ENCODE peak calls at places on chromosomes 2 and 18, in ten cellular contexts. S is fibroblast of pulmonary artery, E is dorsolateral prefrontal cortex, O is endothelial cell, K is astrocyte, N is lung, V is foreskin fibroblast, Z is RWPE1, C is colonic mucosa, X is IMR-90. D is an unnamed sample.

GRCh38 chr2:19806591-19806990 is 95.2 kb downstream of the TTC32 start:
- DNase-seq in E (no peak), K (no peak), O (no peak), S (no peak), C (no peak), V (no peak), X (no peak), Z (no peak), N (no peak), D (no peak)

GRCh38 chr2:127455566-127456493 is 37.6 kb downstream of the PROC start:
- DNase-seq in Z (no peak), V (no peak), C (peak), X (no peak), K (no peak), E (no peak), S (no peak), N (no peak), O (no peak), D (peak)

GRCh38 chr18:286515-287310 is 18.9 kb upstream of the THOC1 start:
- DNase-seq in V (peak), X (peak), N (no peak), K (peak), S (peak), Z (peak), O (no peak), C (no peak), E (no peak), D (no peak)

GRCh38 chr18:74116628-74117554 is 30.7 kb downstream of the FBXO15 start:
- DNase-seq in E (no peak), V (peak), O (peak), S (peak), K (peak), C (no peak), X (peak), Z (peak), N (no peak), D (no peak)

GRCh38 chr2:63789318-63790051 is 52.2 kb upstream of the UGP2 start:
- DNase-seq in O (no peak), K (peak), X (peak), S (peak), Z (no peak), E (no peak), C (no peak), N (no peak), V (peak), D (no peak)

GRCh38 chr18:79972720-79973119 is 8.3 kb downstream of the HSBP1L1 start:
- DNase-seq in C (no peak), E (no peak), Z (no peak), S (no peak), K (no peak), N (no peak), V (no peak), O (no peak), X (no peak), D (no peak)

GRCh38 chr2:73089270-73090030 is 17.9 kb upstream of the SFXN5 start:
- DNase-seq in V (peak), E (no peak), X (peak), Z (peak), S (peak), K (peak), O (no peak), N (peak), C (no peak), D (no peak)

GRCh38 chr2:37877457-37878315 is 47.4 kb upstream of the RMDN2 start:
- DNase-seq in C (peak), Z (peak), S (peak), O (peak), K (peak), V (peak), N (no peak), X (peak), E (no peak), D (no peak)

GRCh38 chr2:53512071-53512841 is 255.3 kb upstream of the CHAC2 start:
- DNase-seq in Z (peak), K (peak), V (no peak), E (no peak), O (no peak), X (peak), C (no peak), S (peak), N (no peak), D (no peak)

DNA sequence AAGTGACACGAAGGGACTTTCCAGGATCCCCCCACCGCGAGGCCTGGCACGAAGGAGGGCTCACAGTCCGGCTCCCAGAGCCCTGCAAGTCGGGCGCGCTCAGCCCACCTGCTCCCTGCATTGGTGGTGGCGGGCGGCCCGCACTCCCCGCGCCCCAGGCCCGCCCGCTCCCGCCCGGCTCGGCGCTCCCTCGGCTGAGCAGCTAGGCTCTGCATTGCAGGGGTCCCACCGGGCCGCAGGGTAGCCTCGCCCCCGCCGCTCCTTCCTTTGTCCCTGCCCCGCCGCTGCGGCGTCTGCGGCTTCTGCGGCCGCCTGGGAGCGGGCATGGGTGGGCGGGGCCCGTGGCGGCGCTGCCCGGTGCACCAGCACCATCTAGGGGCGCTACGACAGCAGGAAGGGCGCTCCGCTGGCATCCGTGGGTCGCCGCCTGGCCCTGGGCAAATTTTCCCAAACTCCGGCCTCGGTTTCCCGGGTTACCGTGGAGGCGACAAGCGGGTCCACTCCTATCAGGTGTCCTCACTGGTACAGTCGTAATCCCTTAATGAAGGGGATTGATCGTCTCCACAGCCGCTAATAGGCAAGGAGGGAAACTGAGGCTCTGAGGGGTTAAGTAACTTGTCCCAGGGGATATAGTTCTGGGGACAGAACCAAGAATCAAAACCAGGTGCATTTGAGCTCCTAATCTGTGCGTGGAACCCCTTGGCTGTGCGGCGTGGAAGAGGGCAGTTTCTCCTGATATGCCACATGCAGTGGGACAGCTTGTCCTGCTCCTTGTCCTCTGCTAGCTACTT is 157.4 kb downstream of the CYRIA start:
- DNase-seq in X (no peak), O (peak), C (peak), K (no peak), V (no peak), N (peak), S (peak), E (peak), Z (peak), D (no peak)
- TF ChIP-seq CTCF in X (peak), O (peak), C (peak), K (peak), V (no peak), N (no peak), S (peak), E (peak), Z (peak), D (peak)

DNA sequence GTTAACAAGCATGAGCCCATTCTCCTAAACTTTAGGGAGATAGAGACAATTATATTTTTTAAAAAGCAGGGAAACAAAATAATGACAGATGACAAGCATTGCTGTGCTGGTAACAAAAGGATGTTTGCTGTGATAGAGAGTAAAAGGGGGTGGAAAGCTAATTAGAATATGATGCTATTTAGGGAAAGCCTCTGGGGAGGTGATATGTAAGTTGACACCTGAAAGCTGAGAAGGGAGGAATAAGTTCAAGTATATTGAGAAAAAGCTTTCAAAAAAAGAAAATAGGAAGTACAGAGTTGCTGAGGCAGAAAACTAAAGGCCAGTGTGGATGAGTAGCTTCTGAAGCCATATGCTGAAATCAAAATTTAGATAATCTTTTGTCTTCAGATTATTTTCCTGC is 565.2 kb upstream of the NRXN1 start:
- DNase-seq in O (no peak), S (no peak), N (no peak), C (no peak), K (no peak), E (no peak), X (no peak), Z (no peak), V (no peak), D (no peak)
- TF ChIP-seq CTCF in O (no peak), S (no peak), N (no peak), C (no peak), K (no peak), E (no peak), X (no peak), Z (no peak), V (no peak), D (no peak)

GRCh38 chr2:239666855-239667376 is 266.1 kb upstream of the HDAC4 start:
- DNase-seq in E (no peak), N (no peak), X (no peak), C (no peak), S (no peak), Z (no peak), V (no peak), O (no peak), K (no peak), D (no peak)

GRCh38 chr2:239666053-239666854 is 265.4 kb upstream of the HDAC4 start:
- DNase-seq in Z (no peak), V (no peak), K (no peak), E (no peak), O (no peak), S (no peak), C (no peak), N (no peak), X (no peak), D (no peak)

GRCh38 chr2:239668042-239668441 is 267.2 kb upstream of the HDAC4 start:
- DNase-seq in C (peak), E (no peak), X (no peak), Z (no peak), O (no peak), S (no peak), N (peak), K (no peak), V (no peak), D (no peak)

GRCh38 chr2:239668651-239669050 is 267.8 kb upstream of the HDAC4 start:
- DNase-seq in C (peak), X (no peak), K (no peak), O (no peak), Z (no peak), E (no peak), S (no peak), N (no peak), V (no peak), D (no peak)

GRCh38 chr2:239667431-239667985 is 266.7 kb upstream of the HDAC4 start:
- DNase-seq in V (no peak), X (no peak), C (no peak), K (no peak), O (no peak), E (no peak), Z (no peak), S (no peak), N (no peak), D (no peak)
- TF ChIP-seq CTCF in V (no peak), X (no peak), C (no peak), K (no peak), O (no peak), E (no peak), Z (no peak), S (no peak), N (no peak), D (no peak)

GRCh38 chr18:48676756-48677368 is 138.0 kb downstream of the CTIF start:
- DNase-seq in V (no peak), E (no peak), S (peak), K (peak), O (peak), X (peak), Z (peak), N (peak), C (peak), D (peak)
- TF ChIP-seq CTCF in V (peak), E (peak), S (peak), K (peak), O (peak), X (peak), Z (peak), N (peak), C (peak), D (peak)

DNA sequence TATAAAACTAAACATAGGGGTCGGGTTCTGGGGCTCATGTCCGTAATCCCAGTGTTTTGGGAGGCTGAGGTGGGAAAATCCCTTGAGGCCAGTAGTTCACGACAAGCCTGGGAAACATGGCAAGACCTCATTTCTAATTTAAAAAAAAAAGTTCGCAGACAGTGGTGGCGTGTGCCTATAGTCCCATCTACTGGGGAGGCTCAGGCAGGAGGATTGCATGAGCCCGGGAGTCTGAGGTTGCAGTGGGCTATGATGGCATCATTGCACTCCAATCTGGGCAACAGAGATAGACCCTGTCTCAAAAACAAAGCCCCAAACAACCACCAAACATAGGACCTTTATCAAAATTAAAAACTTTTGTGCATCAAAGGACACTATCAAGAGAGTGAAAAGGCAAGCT is 9.8 kb upstream of the HAAO start:
- DNase-seq in N (no peak), Z (no peak), S (no peak), V (no peak), K (no peak), E (no peak), X (no peak), C (no peak), O (no peak), D (no peak)
- TF ChIP-seq CTCF in N (no peak), Z (no peak), S (no peak), V (no peak), K (no peak), E (no peak), X (no peak), C (no peak), O (no peak), D (no peak)

D was measured in osteocyte.